ENCODE peak calls at places on chromosomes 5 and 9, in eight cellular contexts. R is adipocyte; C is WTC11; L is renal cortical epithelial cell; S is left cardiac atrium; Y is HT1080; G is central memory CD4-positive, alpha-beta T cell; T is GF-D8. B is an unnamed sample.

GRCh38 chr9:136189394-136190236 is 15.3 kb downstream of the LHX3 start:
- DNase-seq in R (no peak), C (peak), L (peak), S (no peak), Y (no peak), G (no peak), T (no peak), B (no peak)

GRCh38 chr9:101128623-101129022 is 100.1 kb downstream of the PLPPR1 start:
- DNase-seq in R (no peak), C (no peak), L (no peak), S (no peak), Y (no peak), G (no peak), T (no peak), B (no peak)

GRCh38 chr5:30928966-30929365 is 264.5 kb upstream of the CDH6 start:
- DNase-seq in R (peak), C (no peak), L (no peak), S (no peak), Y (no peak), G (no peak), T (no peak), B (no peak)

GRCh38 chr5:58077387-58077786 is 382.5 kb downstream of the PLK2 start:
- DNase-seq in R (no peak), C (no peak), L (no peak), S (no peak), Y (no peak), G (no peak), T (no peak), B (no peak)

GRCh38 chr9:14238518-14238917 is 75.4 kb downstream of the NFIB start:
- DNase-seq in R (peak), C (no peak), L (peak), S (no peak), Y (peak), G (no peak), T (no peak), B (no peak)

GRCh38 chr5:127561254-127561653 is 43.8 kb downstream of the PRRC1 start:
- DNase-seq in R (peak), C (no peak), L (peak), S (no peak), Y (peak), G (no peak), T (no peak), B (no peak)

GRCh38 chr5:66207800-66208561 is 63.9 kb downstream of the SREK1 start:
- DNase-seq in R (peak), C (no peak), L (peak), S (no peak), Y (no peak), G (no peak), T (no peak), B (no peak)

GRCh38 chr5:132271251-132272246 is 14.1 kb downstream of the PDLIM4 start:
- DNase-seq in R (no peak), C (peak), L (no peak), S (no peak), Y (no peak), G (no peak), T (no peak), B (no peak)

GRCh38 chr5:499233-500209 is 24.7 kb downstream of the SLC9A3 start:
- DNase-seq in R (no peak), C (no peak), L (no peak), S (no peak), Y (no peak), G (no peak), T (no peak), B (no peak)

GRCh38 chr9:79741381-79741780 is 169.6 kb downstream of the TLE4 start:
- DNase-seq in R (peak), C (no peak), L (no peak), S (no peak), Y (no peak), G (no peak), T (no peak), B (no peak)

GRCh38 chr5:177967221-177967887 is 28.7 kb downstream of the PROP1 start:
- DNase-seq in R (no peak), C (no peak), L (no peak), S (no peak), Y (no peak), G (no peak), T (no peak), B (no peak)

GRCh38 chr9:127018935-127019334 is 103.5 kb downstream of the ANGPTL2 start:
- DNase-seq in R (peak), C (no peak), L (peak), S (no peak), Y (no peak), G (no peak), T (no peak), B (no peak)

GRCh38 chr5:122310886-122311285 is 1.2 kb upstream of the SNCAIP start:
- DNase-seq in R (peak), C (no peak), L (no peak), S (no peak), Y (no peak), G (no peak), T (no peak), B (no peak)